ENCODE peak calls at places on chromosomes 3 and 15, in six cellular contexts. T, H, L, I, J and B are unnamed samples.
A peak's percentile ranks its signal among the peaks of the same experiment; 100 is the strongest.

GRCh38 chr3:83216919-83217594 is 1455.6 kb upstream of the GBE1 start:
- DNase-seq in T (no peak), H (no peak), L (no peak), I (no peak), J (peak; percentile 22), B (no peak)

GRCh38 chr3:101900316-101900715 is 51.0 kb downstream of the NFKBIZ start:
- DNase-seq in T (no peak), H (no peak), L (no peak), I (no peak), J (no peak), B (no peak)

GRCh38 chr15:66327736-66328135 is 28.7 kb downstream of the TIPIN start:
- DNase-seq in T (no peak), H (no peak), L (no peak), I (no peak), J (no peak), B (no peak)

GRCh38 chr3:48405343-48405881 is 24.5 kb downstream of the PLXNB1 start:
- DNase-seq in T (no peak), H (no peak), L (no peak), I (peak; percentile 12), J (no peak), B (peak; percentile 54)

GRCh38 chr3:188527389-188527788 is 373.4 kb downstream of the LPP start:
- DNase-seq in T (no peak), H (no peak), L (no peak), I (no peak), J (no peak), B (no peak)

GRCh38 chr3:9809615-9810356 is at the start of gene TTLL3:
- DNase-seq in T (peak; percentile 82), H (peak; percentile 31), L (peak; percentile 41), I (peak; percentile 31), J (peak; percentile 91), B (peak; percentile 73)

GRCh38 chr3:4834403-4834866 is 144.8 kb upstream of the BHLHE40 start:
- DNase-seq in T (no peak), H (peak; percentile 71), L (no peak), I (peak; percentile 55), J (peak; percentile 66), B (no peak)

GRCh38 chr15:48481802-48482201 is 150.6 kb downstream of the DUT start:
- DNase-seq in T (no peak), H (no peak), L (no peak), I (no peak), J (no peak), B (no peak)

GRCh38 chr3:71414189-71414924 is 169.2 kb downstream of the FOXP1 start:
- DNase-seq in T (no peak), H (no peak), L (no peak), I (no peak), J (no peak), B (no peak)

GRCh38 chr3:13248640-13249039 is 171.5 kb downstream of the NUP210 start:
- DNase-seq in T (no peak), H (no peak), L (no peak), I (no peak), J (no peak), B (no peak)

GRCh38 chr15:96818861-96819260 is 488.4 kb downstream of the NR2F2 start:
- DNase-seq in T (no peak), H (no peak), L (no peak), I (no peak), J (no peak), B (no peak)

GRCh38 chr3:45224824-45225464 is 1.1 kb downstream of the TMEM158 start:
- DNase-seq in T (peak; percentile 53), H (no peak), L (peak; percentile 21), I (peak; percentile 20), J (peak; percentile 91), B (no peak)

GRCh38 chr3:139260793-139261736 is 82.8 kb upstream of the MRPS22 start:
- DNase-seq in T (no peak), H (no peak), L (no peak), I (no peak), J (no peak), B (no peak)

GRCh38 chr15:35673093-35673573 is 127.2 kb upstream of the DPH6 start:
- DNase-seq in T (no peak), H (no peak), L (no peak), I (no peak), J (no peak), B (no peak)

GRCh38 chr3:143084856-143085731 is 34.5 kb upstream of the CHST2 start:
- DNase-seq in T (peak; percentile 82), H (no peak), L (no peak), I (no peak), J (no peak), B (no peak)

GRCh38 chr3:17553080-17553479 is 189.4 kb downstream of the TBC1D5 start:
- DNase-seq in T (no peak), H (no peak), L (no peak), I (no peak), J (no peak), B (no peak)